ENCODE peak calls at places on chromosomes 12 and 14, in ten cellular contexts. L is MM.1S, I is H1, D is K562, O is PC-3, F is astrocyte, R is HCT116, E is hepatocyte, Q is neuronal stem cell, B is mesenchymal stem cell. X is an unnamed sample.

GRCh38 chr14:100317897-100318808 is 5.0 kb upstream of the SLC25A47 start:
- DNase-seq in I (peak; percentile 44), E (peak; percentile 75), R (peak; percentile 35), B (peak; percentile 65), F (peak; percentile 14), D (peak; percentile 79), L (peak; percentile 21), O (no peak), Q (no peak), X (peak; percentile 80)

GRCh38 chr14:77151245-77151644 is 9.7 kb upstream of the ZDHHC22 start:
- DNase-seq in F (no peak), I (no peak), O (peak; percentile 71), D (peak; percentile 33), R (no peak), B (peak; percentile 14), Q (peak; percentile 20), L (no peak), E (peak; percentile 32), X (peak; percentile 67)

GRCh38 chr12:94620611-94621010 is 29.7 kb downstream of the TMCC3 start:
- DNase-seq in D (no peak), L (no peak), I (no peak), Q (no peak), F (no peak), B (no peak), R (no peak), E (no peak), O (no peak), X (no peak)

GRCh38 chr14:45526715-45527549 is 273.9 kb upstream of the MIS18BP1 start:
- DNase-seq in B (peak; percentile 52), I (peak; percentile 50), R (peak; percentile 51), O (peak; percentile 74), F (no peak), L (peak; percentile 10), E (peak; percentile 65), D (peak; percentile 5), Q (peak; percentile 32), X (peak; percentile 81)

GRCh38 chr14:64708148-64709004 is 4.2 kb downstream of the PLEKHG3 start:
- DNase-seq in B (peak; percentile 75), O (peak; percentile 80), Q (no peak), D (no peak), F (peak; percentile 64), E (peak; percentile 87), R (no peak), I (no peak), L (no peak), X (peak; percentile 59)

GRCh38 chr12:64745259-64745807 is 13.9 kb downstream of the GNS start:
- DNase-seq in B (no peak), E (no peak), L (no peak), R (no peak), F (no peak), Q (no peak), D (no peak), O (peak; percentile 78), I (no peak), X (no peak)

GRCh38 chr12:20588057-20588456 is 107.1 kb upstream of the SLCO1C1 start:
- DNase-seq in L (peak; percentile 15), D (no peak), O (no peak), F (no peak), E (no peak), B (no peak), R (no peak), Q (no peak), I (no peak), X (peak; percentile 5)

GRCh38 chr12:39533951-39534350 is 85.7 kb downstream of the ABCD2 start:
- DNase-seq in F (no peak), Q (no peak), B (no peak), D (no peak), I (no peak), L (no peak), E (no peak), O (no peak), R (no peak), X (no peak)

GRCh38 chr12:117189725-117190209 is 503 bp downstream of the FBXO21 start:
- DNase-seq in E (peak; percentile 52), Q (peak; percentile 21), R (no peak), D (no peak), L (no peak), F (peak; percentile 12), I (no peak), B (peak; percentile 52), O (peak; percentile 36), X (peak; percentile 65)

GRCh38 chr14:75513911-75514672 is 8.2 kb upstream of the BATF start:
- DNase-seq in F (no peak), B (no peak), L (no peak), E (no peak), O (no peak), R (no peak), D (no peak), I (no peak), Q (no peak), X (no peak)

GRCh38 chr14:75511201-75511600 is 11.1 kb upstream of the BATF start:
- DNase-seq in F (no peak), O (no peak), R (no peak), Q (no peak), I (no peak), B (no peak), E (no peak), D (no peak), L (no peak), X (no peak)

GRCh38 chr14:75515631-75515999 is 6.7 kb upstream of the BATF start:
- DNase-seq in O (no peak), F (no peak), L (no peak), R (no peak), E (no peak), B (no peak), I (no peak), Q (no peak), D (no peak), X (no peak)

GRCh38 chr14:75518625-75519024 is 3.6 kb upstream of the BATF start:
- DNase-seq in R (peak; percentile 12), O (peak; percentile 41), Q (no peak), B (no peak), F (no peak), E (no peak), I (no peak), D (peak; percentile 43), L (peak; percentile 21), X (peak; percentile 66)

GRCh38 chr14:75514673-75515630 is 7.3 kb upstream of the BATF start:
- DNase-seq in I (no peak), L (peak; percentile 12), F (no peak), D (peak; percentile 35), R (no peak), E (no peak), O (no peak), B (no peak), Q (no peak), X (peak; percentile 20)
- H2AFZ ChIP-seq in I (peak overlapping the region; percentile 72), L (peak overlapping the region; percentile 11), F (peak overlapping the region; percentile 54), D (peak overlapping the region; percentile 59), R (no peak overlapping the region), E (no peak overlapping the region), O (no peak overlapping the region), B (no peak overlapping the region), Q (peak overlapping the region; percentile 66), X (peak overlapping the region; percentile 58)

GRCh38 chr14:80477388-80478160 is 266.3 kb upstream of the DIO2 start:
- DNase-seq in E (no peak), B (no peak), R (no peak), D (no peak), O (peak; percentile 21), Q (no peak), I (no peak), L (no peak), F (peak; percentile 17), X (no peak)

GRCh38 chr14:80475074-80475473 is 263.8 kb upstream of the DIO2 start:
- DNase-seq in D (no peak), F (peak; percentile 59), L (no peak), I (no peak), E (no peak), O (peak; percentile 16), B (peak; percentile 34), R (no peak), Q (no peak), X (no peak)
- H2AFZ ChIP-seq in D (no peak overlapping the region), F (no peak overlapping the region), L (no peak overlapping the region), I (no peak overlapping the region), E (no peak overlapping the region), O (no peak overlapping the region), B (no peak overlapping the region), R (no peak overlapping the region), Q (no peak overlapping the region), X (no peak overlapping the region)

GRCh38 chr12:15545329-15545728 is 223.0 kb downstream of the PTPRO start:
- DNase-seq in F (no peak), B (no peak), I (no peak), E (no peak), L (no peak), R (no peak), O (no peak), Q (no peak), D (no peak), X (no peak)

GRCh38 chr12:15546102-15546701 is 223.9 kb downstream of the PTPRO start:
- DNase-seq in D (no peak), B (no peak), O (no peak), R (no peak), L (peak; percentile 37), F (no peak), E (no peak), I (no peak), Q (no peak), X (no peak)

GRCh38 chr12:15541996-15542631 is 219.8 kb downstream of the PTPRO start:
- DNase-seq in L (no peak), B (no peak), Q (no peak), O (no peak), D (no peak), F (no peak), E (no peak), I (no peak), R (no peak), X (no peak)

GRCh38 chr12:15543347-15543746 is 221.0 kb downstream of the PTPRO start:
- DNase-seq in O (no peak), D (no peak), L (no peak), E (no peak), F (no peak), I (no peak), Q (no peak), R (no peak), B (no peak), X (no peak)

DNA sequence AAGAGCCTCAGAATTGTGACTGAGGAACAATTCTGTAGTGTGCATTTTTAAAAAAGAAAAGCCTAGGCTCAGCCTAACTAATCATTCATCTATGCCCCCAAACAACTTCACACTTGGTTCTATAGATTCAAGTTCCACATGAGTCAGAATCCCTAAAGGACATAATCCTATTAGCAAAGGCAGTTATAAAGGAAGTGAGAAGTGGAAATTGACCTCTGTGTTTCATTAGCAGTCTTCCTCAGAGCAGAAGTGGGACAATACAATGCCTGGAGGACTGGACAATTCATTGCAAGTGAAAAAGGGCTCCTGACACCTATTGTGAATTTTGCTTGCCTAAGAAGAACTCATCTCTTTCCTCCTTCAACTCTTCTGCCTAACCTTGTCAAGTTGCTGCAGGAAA is 222.3 kb downstream of the PTPRO start:
- DNase-seq in E (no peak), Q (no peak), D (no peak), B (no peak), I (no peak), R (no peak), O (no peak), L (no peak), F (no peak), X (no peak)
- H2AFZ ChIP-seq in E (no peak overlapping the region), Q (no peak overlapping the region), D (no peak overlapping the region), B (no peak overlapping the region), I (no peak overlapping the region), R (no peak overlapping the region), O (no peak overlapping the region), L (no peak overlapping the region), F (no peak overlapping the region), X (no peak overlapping the region)

DNA sequence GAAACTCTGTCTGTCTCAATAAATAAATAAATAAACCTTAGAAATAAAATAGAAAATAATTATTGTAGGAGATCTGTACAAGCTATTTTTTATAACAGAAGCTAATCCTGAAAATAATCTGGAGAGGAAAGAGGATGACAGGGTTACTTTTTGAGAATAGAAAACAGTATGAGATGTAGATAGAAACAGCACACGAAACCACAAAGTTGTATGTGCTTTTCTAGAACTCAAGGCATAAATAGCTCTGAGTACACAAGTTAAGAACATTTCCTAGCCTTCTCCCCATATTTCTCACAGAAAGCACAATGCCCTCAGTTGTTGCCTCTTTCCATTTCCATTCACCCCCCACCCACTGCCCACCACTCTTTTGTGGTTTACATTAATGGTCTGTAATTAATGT is 35.7 kb downstream of the SLC38A4 start:
- DNase-seq in E (no peak), B (no peak), I (no peak), R (no peak), O (no peak), Q (no peak), F (no peak), D (no peak), L (peak; percentile 11), X (no peak)
- H2AFZ ChIP-seq in E (no peak overlapping the region), B (no peak overlapping the region), I (no peak overlapping the region), R (no peak overlapping the region), O (no peak overlapping the region), Q (no peak overlapping the region), F (no peak overlapping the region), D (no peak overlapping the region), L (no peak overlapping the region), X (no peak overlapping the region)

X was measured in neural progenitor cell.